ENCODE peak calls at places on chromosomes 12 and 14, in seven cellular contexts. One of them, this sample, is unnamed.

GRCh38 chr12:102816816-102817434 is 100.1 kb downstream of the PAH start:
- DNase-seq in K562: peak; percentile 37
- DNase-seq in GM12878: no peak
- DNase-seq in lower lobe of right lung: no peak
- DNase-seq in hepatocyte: peak; percentile 65
- DNase-seq in suprapubic skin: no peak
- DNase-seq in tibial nerve: no peak
- DNase-seq in this sample: no peak

GRCh38 chr12:92396647-92397258 is 251.1 kb upstream of the BTG1 start:
- DNase-seq in lower lobe of right lung: no peak
- DNase-seq in K562: peak; percentile 27
- DNase-seq in GM12878: no peak
- DNase-seq in hepatocyte: peak; percentile 13
- DNase-seq in tibial nerve: no peak
- DNase-seq in suprapubic skin: no peak
- DNase-seq in this sample: no peak

GRCh38 chr12:107749094-107749493 is 11.8 kb downstream of the PRDM4 start:
- DNase-seq in lower lobe of right lung: no peak
- DNase-seq in tibial nerve: no peak
- DNase-seq in K562: no peak
- DNase-seq in hepatocyte: no peak
- DNase-seq in suprapubic skin: no peak
- DNase-seq in GM12878: no peak
- DNase-seq in this sample: no peak

GRCh38 chr14:67900188-67900587 is 80.6 kb downstream of the RAD51B start:
- DNase-seq in lower lobe of right lung: no peak
- DNase-seq in K562: no peak
- DNase-seq in hepatocyte: no peak
- DNase-seq in GM12878: no peak
- DNase-seq in tibial nerve: no peak
- DNase-seq in suprapubic skin: no peak
- DNase-seq in this sample: no peak

GRCh38 chr12:93174048-93174447 is 203.7 kb upstream of the NUDT4 start:
- DNase-seq in suprapubic skin: no peak
- DNase-seq in GM12878: no peak
- DNase-seq in K562: no peak
- DNase-seq in tibial nerve: no peak
- DNase-seq in hepatocyte: no peak
- DNase-seq in lower lobe of right lung: no peak
- DNase-seq in this sample: no peak

GRCh38 chr12:71594214-71594948 is 69.3 kb downstream of the ZFC3H1 start:
- DNase-seq in hepatocyte: peak; percentile 26
- DNase-seq in suprapubic skin: no peak
- DNase-seq in GM12878: no peak
- DNase-seq in lower lobe of right lung: no peak
- DNase-seq in tibial nerve: peak; percentile 11
- DNase-seq in K562: peak; percentile 83
- DNase-seq in this sample: no peak

GRCh38 chr12:132413931-132414588 is 75.9 kb upstream of the FBRSL1 start:
- DNase-seq in tibial nerve: no peak
- DNase-seq in suprapubic skin: no peak
- DNase-seq in K562: no peak
- DNase-seq in hepatocyte: peak; percentile 43
- DNase-seq in lower lobe of right lung: no peak
- DNase-seq in GM12878: no peak
- DNase-seq in this sample: peak; percentile 64

GRCh38 chr14:48944802-48945201 is 641.4 kb downstream of the RPS29 start:
- DNase-seq in lower lobe of right lung: no peak
- DNase-seq in suprapubic skin: no peak
- DNase-seq in GM12878: no peak
- DNase-seq in hepatocyte: no peak
- DNase-seq in tibial nerve: no peak
- DNase-seq in K562: no peak
- DNase-seq in this sample: no peak

GRCh38 chr12:57085999-57086950 is 2.6 kb upstream of the NAB2 start:
- DNase-seq in lower lobe of right lung: peak; percentile 76
- DNase-seq in GM12878: no peak
- DNase-seq in suprapubic skin: peak; percentile 82
- DNase-seq in tibial nerve: peak; percentile 63
- DNase-seq in K562: peak; percentile 86
- DNase-seq in hepatocyte: peak; percentile 90
- DNase-seq in this sample: peak; percentile 67

GRCh38 chr12:121628536-121628935 is 2.2 kb downstream of the ORAI1 start:
- DNase-seq in hepatocyte: no peak
- DNase-seq in K562: no peak
- DNase-seq in GM12878: no peak
- DNase-seq in suprapubic skin: no peak
- DNase-seq in tibial nerve: no peak
- DNase-seq in lower lobe of right lung: no peak
- DNase-seq in this sample: no peak

GRCh38 chr12:119340604-119341003 is 6.1 kb downstream of the CCDC60 start:
- DNase-seq in suprapubic skin: no peak
- DNase-seq in K562: peak; percentile 22
- DNase-seq in GM12878: no peak
- DNase-seq in hepatocyte: no peak
- DNase-seq in tibial nerve: no peak
- DNase-seq in lower lobe of right lung: no peak
- DNase-seq in this sample: no peak

GRCh38 chr12:19201653-19202052 is 72.1 kb downstream of the PLEKHA5 start:
- DNase-seq in hepatocyte: no peak
- DNase-seq in GM12878: no peak
- DNase-seq in tibial nerve: no peak
- DNase-seq in K562: no peak
- DNase-seq in lower lobe of right lung: no peak
- DNase-seq in suprapubic skin: no peak
- DNase-seq in this sample: no peak

GRCh38 chr12:53454710-53455109 is 2.8 kb downstream of the PCBP2 start:
- DNase-seq in K562: no peak
- DNase-seq in lower lobe of right lung: no peak
- DNase-seq in GM12878: no peak
- DNase-seq in suprapubic skin: no peak
- DNase-seq in tibial nerve: no peak
- DNase-seq in hepatocyte: no peak
- DNase-seq in this sample: no peak

GRCh38 chr12:132282950-132283771 is 46.2 kb downstream of the GALNT9 start:
- DNase-seq in suprapubic skin: no peak
- DNase-seq in lower lobe of right lung: peak; percentile 40
- DNase-seq in K562: no peak
- DNase-seq in GM12878: no peak
- DNase-seq in hepatocyte: no peak
- DNase-seq in tibial nerve: no peak
- DNase-seq in this sample: no peak

GRCh38 chr14:102938191-102938590 is 15.7 kb downstream of the AMN start:
- DNase-seq in K562: no peak
- DNase-seq in hepatocyte: no peak
- DNase-seq in lower lobe of right lung: peak; percentile 39
- DNase-seq in suprapubic skin: no peak
- DNase-seq in GM12878: no peak
- DNase-seq in tibial nerve: no peak
- DNase-seq in this sample: no peak

GRCh38 chr14:48970995-48971394 is 615.2 kb downstream of the RPS29 start:
- DNase-seq in suprapubic skin: no peak
- DNase-seq in tibial nerve: no peak
- DNase-seq in GM12878: no peak
- DNase-seq in K562: no peak
- DNase-seq in hepatocyte: no peak
- DNase-seq in lower lobe of right lung: no peak
- DNase-seq in this sample: no peak

GRCh38 chr14:99892406-99892805 is 99.2 kb downstream of the EML1 start:
- DNase-seq in hepatocyte: no peak
- DNase-seq in GM12878: no peak
- DNase-seq in K562: no peak
- DNase-seq in suprapubic skin: no peak
- DNase-seq in lower lobe of right lung: no peak
- DNase-seq in tibial nerve: no peak
- DNase-seq in this sample: no peak

GRCh38 chr12:106179086-106179485 is 40.3 kb upstream of the NUAK1 start:
- DNase-seq in suprapubic skin: no peak
- DNase-seq in K562: no peak
- DNase-seq in lower lobe of right lung: no peak
- DNase-seq in GM12878: no peak
- DNase-seq in tibial nerve: peak; percentile 66
- DNase-seq in hepatocyte: peak; percentile 56
- DNase-seq in this sample: peak; percentile 2

GRCh38 chr12:5520037-5520436 is 88.1 kb downstream of the NTF3 start:
- DNase-seq in lower lobe of right lung: no peak
- DNase-seq in hepatocyte: no peak
- DNase-seq in K562: no peak
- DNase-seq in suprapubic skin: no peak
- DNase-seq in GM12878: no peak
- DNase-seq in tibial nerve: no peak
- DNase-seq in this sample: peak; percentile 30

GRCh38 chr12:5520831-5521230 is 88.9 kb downstream of the NTF3 start:
- DNase-seq in lower lobe of right lung: no peak
- DNase-seq in GM12878: no peak
- DNase-seq in hepatocyte: no peak
- DNase-seq in suprapubic skin: no peak
- DNase-seq in tibial nerve: no peak
- DNase-seq in K562: no peak
- DNase-seq in this sample: no peak

GRCh38 chr12:5523396-5524115 is 91.6 kb downstream of the NTF3 start:
- DNase-seq in suprapubic skin: no peak
- DNase-seq in lower lobe of right lung: no peak
- DNase-seq in K562: no peak
- DNase-seq in GM12878: no peak
- DNase-seq in tibial nerve: no peak
- DNase-seq in hepatocyte: no peak
- DNase-seq in this sample: peak; percentile 26

GRCh38 chr12:5522358-5523335 is 90.7 kb downstream of the NTF3 start:
- DNase-seq in suprapubic skin: no peak
- DNase-seq in K562: no peak
- DNase-seq in hepatocyte: no peak
- DNase-seq in lower lobe of right lung: no peak
- DNase-seq in tibial nerve: no peak
- DNase-seq in GM12878: no peak
- DNase-seq in this sample: peak; percentile 33

DNA sequence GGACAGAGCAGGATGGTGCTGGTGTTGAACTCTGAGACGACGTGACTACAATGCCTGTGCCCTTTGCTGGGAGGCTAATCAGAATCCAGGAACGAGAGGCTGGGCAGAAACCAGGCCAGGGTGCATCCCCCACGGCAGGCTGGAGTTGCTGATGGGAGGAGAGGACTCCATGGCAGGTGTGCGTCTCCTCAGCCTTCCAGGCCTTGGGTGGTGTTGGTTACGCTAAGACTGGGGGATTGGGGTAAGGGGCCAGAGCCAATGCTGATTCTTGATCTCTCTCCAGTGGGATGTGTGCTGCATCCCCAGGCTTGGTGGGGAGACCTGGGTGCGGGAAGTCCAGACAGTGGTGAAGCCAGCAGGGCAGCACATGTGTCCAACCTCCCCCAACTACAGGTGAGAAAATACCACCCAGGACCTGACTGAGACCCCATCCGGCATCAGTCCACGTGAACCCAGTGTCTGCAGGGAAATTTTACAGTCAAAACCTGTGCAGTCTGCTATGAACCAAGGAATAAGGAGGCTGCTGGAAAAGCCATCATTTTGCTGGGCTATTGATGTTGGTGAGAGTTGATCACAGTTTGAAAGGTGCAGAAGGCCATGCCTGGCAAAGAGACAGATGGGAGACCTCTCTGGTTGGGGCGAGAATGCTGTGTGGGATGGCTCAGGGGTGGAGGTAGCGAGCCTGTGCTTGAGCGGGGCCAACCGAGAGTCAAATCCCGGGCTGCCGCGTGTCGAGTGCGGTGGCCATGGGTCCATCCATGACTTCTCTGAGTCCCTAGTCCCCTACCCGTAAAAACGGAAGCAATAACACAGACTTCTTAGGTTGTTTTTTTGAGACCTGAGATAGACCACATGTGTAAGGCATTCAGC is 89.8 kb downstream of the NTF3 start:
- DNase-seq in hepatocyte: no peak
- DNase-seq in tibial nerve: no peak
- DNase-seq in suprapubic skin: no peak
- DNase-seq in lower lobe of right lung: no peak
- DNase-seq in GM12878: no peak
- DNase-seq in K562: no peak
- DNase-seq in this sample: no peak
- H3K27me3 ChIP-seq in hepatocyte: no peaks in the 10 kb centered on the region
- H3K27me3 ChIP-seq in tibial nerve: no peaks in the 10 kb centered on the region
- H3K27me3 ChIP-seq in suprapubic skin: peaks cover 11% of the 10 kb centered on the region
- H3K27me3 ChIP-seq in lower lobe of right lung: no peaks in the 10 kb centered on the region
- H3K27me3 ChIP-seq in GM12878: no peaks in the 10 kb centered on the region
- H3K27me3 ChIP-seq in K562: no peaks in the 10 kb centered on the region
- H3K27me3 ChIP-seq in this sample: no peaks in the 10 kb centered on the region

GRCh38 chr12:14394317-14395058 is 29.0 kb downstream of the ATF7IP start:
- DNase-seq in tibial nerve: no peak
- DNase-seq in GM12878: peak; percentile 65
- DNase-seq in lower lobe of right lung: no peak
- DNase-seq in suprapubic skin: no peak
- DNase-seq in K562: peak; percentile 81
- DNase-seq in hepatocyte: peak; percentile 75
- DNase-seq in this sample: peak; percentile 74
- TF ChIP-seq CTCF in tibial nerve: no peak
- TF ChIP-seq CTCF in GM12878: no peak
- TF ChIP-seq CTCF in lower lobe of right lung: no peak
- TF ChIP-seq CTCF in suprapubic skin: no peak
- TF ChIP-seq CTCF in K562: no peak
- TF ChIP-seq CTCF in hepatocyte: no peak
- TF ChIP-seq CTCF in this sample: no peak

GRCh38 chr12:99985631-99986030 is 895 bp upstream of the ANKS1B start:
- DNase-seq in K562: no peak
- DNase-seq in lower lobe of right lung: no peak
- DNase-seq in suprapubic skin: no peak
- DNase-seq in GM12878: no peak
- DNase-seq in hepatocyte: no peak
- DNase-seq in tibial nerve: no peak
- DNase-seq in this sample: no peak
- H3K4me3 ChIP-seq in K562: no peak overlapping the region
- H3K4me3 ChIP-seq in lower lobe of right lung: peak overlapping the region; percentile 57
- H3K4me3 ChIP-seq in suprapubic skin: peak overlapping the region; percentile 71
- H3K4me3 ChIP-seq in GM12878: peak overlapping the region; percentile 16
- H3K4me3 ChIP-seq in hepatocyte: peak overlapping the region; percentile 68
- H3K4me3 ChIP-seq in tibial nerve: no peak overlapping the region
- H3K4me3 ChIP-seq in this sample: peak overlapping the region; percentile 45

GRCh38 chr12:49962861-49963765 is 1.4 kb downstream of the AQP5 start:
- DNase-seq in K562: no peak
- DNase-seq in tibial nerve: no peak
- DNase-seq in lower lobe of right lung: peak; percentile 84
- DNase-seq in GM12878: no peak
- DNase-seq in hepatocyte: no peak
- DNase-seq in suprapubic skin: no peak
- DNase-seq in this sample: no peak
- H3K27me3 ChIP-seq in K562: no peaks in the 10 kb centered on the region
- H3K27me3 ChIP-seq in tibial nerve: no peaks in the 10 kb centered on the region
- H3K27me3 ChIP-seq in lower lobe of right lung: peaks cover 44% of the 10 kb centered on the region
- H3K27me3 ChIP-seq in GM12878: peaks cover 31% of the 10 kb centered on the region
- H3K27me3 ChIP-seq in hepatocyte: peaks cover 45% of the 10 kb centered on the region
- H3K27me3 ChIP-seq in suprapubic skin: peaks cover 41% of the 10 kb centered on the region
- H3K27me3 ChIP-seq in this sample: no peaks in the 10 kb centered on the region

This sample was measured in Caco-2.